ENCODE peak calls at places on chromosome 9, in seven cellular contexts. Y is osteocyte; D is lung; J is activated CD8-positive, alpha-beta T cell treated with anti-CD3 and anti-CD28 coated beads, Interleukin-2, amount 10 ng/mL, durations not matched to agents 7 days and 5 days; I is trophoblast cell; U is midbrain; V is kidney epithelial cell. O is an unnamed sample.

GRCh38 chr9:2338770-2339169 is 282.8 kb upstream of the VLDLR start:
- DNase-seq in Y (no peak), D (no peak), J (no peak), I (no peak), U (no peak), V (peak), O (no peak)

GRCh38 chr9:127445851-127446719 is 5.1 kb downstream of the RPL12 start:
- DNase-seq in Y (no peak), D (no peak), J (no peak), I (no peak), U (no peak), V (no peak), O (no peak)

GRCh38 chr9:131100445-131100844 is 4.1 kb downstream of the AIF1L start:
- DNase-seq in Y (no peak), D (no peak), J (no peak), I (no peak), U (no peak), V (peak), O (no peak)

GRCh38 chr9:28661853-28662252 is 1088.6 kb upstream of the C9orf72 start:
- DNase-seq in Y (no peak), D (no peak), J (no peak), I (no peak), U (no peak), V (no peak), O (no peak)

GRCh38 chr9:35666045-35666444 is 1.1 kb upstream of the ARHGEF39 start:
- DNase-seq in Y (no peak), D (no peak), J (no peak), I (no peak), U (no peak), V (no peak), O (no peak)

GRCh38 chr9:93809204-93809940 is 145.8 kb downstream of the BARX1 start:
- DNase-seq in Y (peak), D (peak), J (no peak), I (no peak), U (no peak), V (no peak), O (no peak)

GRCh38 chr9:21728781-21729180 is 73.7 kb upstream of the MTAP start:
- DNase-seq in Y (no peak), D (no peak), J (no peak), I (no peak), U (no peak), V (no peak), O (no peak)

GRCh38 chr9:126696091-126696763 is 82.5 kb downstream of the LMX1B start:
- DNase-seq in Y (no peak), D (no peak), J (no peak), I (no peak), U (no peak), V (no peak), O (no peak)

GRCh38 chr9:99628843-99629242 is 192.8 kb upstream of the NR4A3 start:
- DNase-seq in Y (no peak), D (no peak), J (no peak), I (no peak), U (no peak), V (no peak), O (no peak)

GRCh38 chr9:135992486-135993408 is 31.6 kb upstream of the UBAC1 start:
- DNase-seq in Y (no peak), D (peak), J (peak), I (no peak), U (no peak), V (peak), O (peak)

GRCh38 chr9:122930933-122931850 is at the start of gene ZBTB26:
- DNase-seq in Y (peak), D (peak), J (peak), I (peak), U (peak), V (peak), O (peak)

GRCh38 chr9:78595200-78595945 is 298.4 kb downstream of the PSAT1 start:
- DNase-seq in Y (no peak), D (no peak), J (no peak), I (no peak), U (no peak), V (no peak), O (no peak)